ENCODE peak calls at places on chromosome 17, in eight cellular contexts. W is left ventricle myocardium inferior, M is GM12865, R is NCI-H1694 treated with DMSO at 0.1 percent for 48 hours, J is fibroblast of pulmonary artery, Y is cardiac muscle cell, X is NCI-H2081 treated with DMSO at 0.1 percent for 48 hours, A is fibroblast of lung. L is an unnamed sample.

GRCh38 chr17:32943647-32944191 is 15.8 kb downstream of the TMEM98 start:
- DNase-seq in J (peak; percentile 90), R (no peak), M (no peak), W (no peak), A (peak; percentile 61), Y (peak; percentile 45), X (no peak), L (no peak)

GRCh38 chr17:57861000-57861736 is 11.3 kb upstream of the MRPS23 start:
- DNase-seq in A (peak; percentile 55), Y (no peak), R (peak; percentile 16), X (no peak), M (peak; percentile 42), W (peak; percentile 64), J (no peak), L (no peak)

GRCh38 chr17:62625184-62625869 is 2.1 kb upstream of the MRC2 start:
- DNase-seq in W (no peak), M (no peak), Y (no peak), A (no peak), J (no peak), X (no peak), R (no peak), L (no peak)

GRCh38 chr17:78572277-78573205 is 4.7 kb downstream of the DNAH17 start:
- DNase-seq in R (no peak), A (no peak), M (no peak), X (no peak), Y (peak; percentile 45), W (no peak), J (no peak), L (no peak)

GRCh38 chr17:43659823-43660222 is 1.9 kb downstream of the MEOX1 start:
- DNase-seq in X (no peak), Y (no peak), W (no peak), R (no peak), M (no peak), A (no peak), J (no peak), L (no peak)

GRCh38 chr17:80656590-80656989 is 112.0 kb downstream of the RPTOR start:
- DNase-seq in X (no peak), A (no peak), M (peak; percentile 45), J (no peak), Y (no peak), W (no peak), R (no peak), L (no peak)

GRCh38 chr17:63378411-63379076 is 67.6 kb downstream of the CYB561 start:
- DNase-seq in M (no peak), R (no peak), A (no peak), J (peak; percentile 27), X (no peak), W (no peak), Y (no peak), L (no peak)

GRCh38 chr17:2122641-2123302 is 67.9 kb downstream of the HIC1 start:
- DNase-seq in A (peak; percentile 91), Y (no peak), R (peak; percentile 51), J (peak; percentile 91), M (no peak), X (no peak), W (peak; percentile 62), L (no peak)

GRCh38 chr17:4476512-4477070 is 22.1 kb upstream of the SPNS2 start:
- DNase-seq in A (no peak), W (no peak), M (no peak), X (no peak), J (no peak), R (no peak), Y (no peak), L (no peak)

GRCh38 chr17:72060084-72060483 is 60.7 kb upstream of the SOX9 start:
- DNase-seq in J (no peak), Y (no peak), W (no peak), M (no peak), R (no peak), X (no peak), A (no peak), L (no peak)

GRCh38 chr17:74452027-74452840 is 14.2 kb upstream of the CD300A start:
- DNase-seq in R (peak; percentile 38), A (no peak), X (no peak), W (no peak), M (no peak), J (no peak), Y (no peak), L (no peak)

GRCh38 chr17:46003907-46004748 is 5.1 kb downstream of the STH start:
- DNase-seq in R (peak; percentile 70), Y (no peak), X (peak; percentile 58), A (peak; percentile 11), W (peak; percentile 50), J (peak; percentile 23), M (no peak), L (no peak)

GRCh38 chr17:49022391-49022941 is 25.3 kb downstream of the IGF2BP1 start:
- DNase-seq in R (no peak), W (no peak), X (no peak), M (no peak), Y (peak; percentile 84), J (peak; percentile 83), A (no peak), L (no peak)

GRCh38 chr17:17295141-17295540 is 8.0 kb upstream of the NT5M start:
- DNase-seq in A (no peak), W (no peak), X (no peak), M (peak; percentile 67), Y (no peak), R (no peak), J (no peak), L (no peak)

GRCh38 chr17:62807812-62808575 is at the start of gene MARCHF10:
- DNase-seq in X (no peak), W (no peak), M (peak; percentile 15), J (no peak), R (no peak), A (no peak), Y (no peak), L (no peak)

GRCh38 chr17:63349478-63350000 is 96.6 kb downstream of the CYB561 start:
- DNase-seq in A (peak; percentile 67), W (no peak), R (no peak), J (peak; percentile 47), X (no peak), Y (no peak), M (no peak), L (no peak)

GRCh38 chr17:75010683-75011406 is 1.6 kb upstream of the MRPL58 start:
- DNase-seq in A (no peak), W (peak; percentile 54), J (peak; percentile 42), M (no peak), Y (no peak), X (peak; percentile 76), R (peak; percentile 76), L (no peak)

GRCh38 chr17:67245694-67246397 is 850 bp upstream of the HELZ start:
- DNase-seq in W (peak; percentile 24), M (peak; percentile 26), Y (peak; percentile 79), J (no peak), A (no peak), X (no peak), R (no peak), L (no peak)

GRCh38 chr17:49224997-49225337 is 5.6 kb downstream of the PHOSPHO1 start:
- DNase-seq in W (no peak), A (no peak), X (no peak), Y (no peak), M (no peak), J (no peak), R (no peak), L (no peak)

GRCh38 chr17:59418732-59419166 is 87.3 kb downstream of the YPEL2 start:
- DNase-seq in X (no peak), W (no peak), M (no peak), J (no peak), R (no peak), Y (no peak), A (no peak), L (no peak)

GRCh38 chr17:19281161-19281560 is 44.0 kb downstream of the EPN2 start:
- DNase-seq in R (no peak), X (no peak), M (no peak), Y (no peak), J (peak; percentile 39), W (no peak), A (no peak), L (no peak)

GRCh38 chr17:70105641-70106040 is 30.6 kb downstream of the KCNJ16 start:
- DNase-seq in W (no peak), Y (no peak), M (no peak), A (no peak), J (no peak), R (no peak), X (no peak), L (no peak)

GRCh38 chr17:3873862-3874261 is 19.0 kb downstream of the CAMKK1 start:
- DNase-seq in J (no peak), A (no peak), R (no peak), W (no peak), M (no peak), Y (no peak), X (no peak), L (no peak)

GRCh38 chr17:68289473-68289872 is 1.5 kb downstream of the SLC16A6 start:
- DNase-seq in X (no peak), W (no peak), Y (no peak), J (no peak), R (no peak), A (no peak), M (no peak), L (no peak)